ENCODE peak calls at places on chromosomes 5 and 9, in five cellular contexts. One of them, this sample, is unnamed.

GRCh38 chr5:76986828-76987526 is 34.1 kb downstream of the CRHBP start:
- DNase-seq in neural crest cell: no peak
- DNase-seq in anterior cingulate cortex: no peak
- DNase-seq in SW480: no peak
- DNase-seq in Caki2: no peak
- DNase-seq in this sample: no peak

GRCh38 chr5:150161242-150162141 is 5.1 kb upstream of the CDX1 start:
- DNase-seq in neural crest cell: peak
- DNase-seq in anterior cingulate cortex: peak
- DNase-seq in SW480: peak
- DNase-seq in Caki2: peak
- DNase-seq in this sample: peak

GRCh38 chr5:119309290-119309818 is 46.5 kb upstream of the TNFAIP8 start:
- DNase-seq in neural crest cell: no peak
- DNase-seq in anterior cingulate cortex: no peak
- DNase-seq in SW480: no peak
- DNase-seq in Caki2: no peak
- DNase-seq in this sample: no peak

GRCh38 chr9:134632329-134632728 is 9.3 kb upstream of the COL5A1 start:
- DNase-seq in neural crest cell: no peak
- DNase-seq in anterior cingulate cortex: no peak
- DNase-seq in SW480: no peak
- DNase-seq in Caki2: no peak
- DNase-seq in this sample: no peak

GRCh38 chr5:133256276-133256675 is 204.5 kb downstream of the HSPA4 start:
- DNase-seq in neural crest cell: no peak
- DNase-seq in anterior cingulate cortex: no peak
- DNase-seq in SW480: peak
- DNase-seq in Caki2: no peak
- DNase-seq in this sample: no peak

GRCh38 chr5:144684899-144685298 is 514.2 kb downstream of the KCTD16 start:
- DNase-seq in neural crest cell: no peak
- DNase-seq in anterior cingulate cortex: no peak
- DNase-seq in SW480: no peak
- DNase-seq in Caki2: no peak
- DNase-seq in this sample: no peak

GRCh38 chr5:139014726-139015125 is 139.6 kb upstream of the LRRTM2 start:
- DNase-seq in neural crest cell: no peak
- DNase-seq in anterior cingulate cortex: no peak
- DNase-seq in SW480: no peak
- DNase-seq in Caki2: peak
- DNase-seq in this sample: no peak

GRCh38 chr5:165360366-165361142 is 1855.1 kb downstream of the MAT2B start:
- DNase-seq in neural crest cell: no peak
- DNase-seq in anterior cingulate cortex: no peak
- DNase-seq in SW480: no peak
- DNase-seq in Caki2: no peak
- DNase-seq in this sample: no peak

GRCh38 chr5:91126448-91126847 is 256.7 kb downstream of the ARRDC3 start:
- DNase-seq in neural crest cell: no peak
- DNase-seq in anterior cingulate cortex: no peak
- DNase-seq in SW480: no peak
- DNase-seq in Caki2: no peak
- DNase-seq in this sample: no peak

GRCh38 chr5:129857124-129857523 is 47.1 kb upstream of the CHSY3 start:
- DNase-seq in neural crest cell: no peak
- DNase-seq in anterior cingulate cortex: no peak
- DNase-seq in SW480: no peak
- DNase-seq in Caki2: no peak
- DNase-seq in this sample: no peak

GRCh38 chr9:126750941-126751725 is 53.7 kb upstream of the ZBTB43 start:
- DNase-seq in neural crest cell: no peak
- DNase-seq in anterior cingulate cortex: no peak
- DNase-seq in SW480: no peak
- DNase-seq in Caki2: no peak
- DNase-seq in this sample: no peak

GRCh38 chr5:102114525-102115069 is 181.5 kb downstream of the SLCO4C1 start:
- DNase-seq in neural crest cell: no peak
- DNase-seq in anterior cingulate cortex: no peak
- DNase-seq in SW480: no peak
- DNase-seq in Caki2: no peak
- DNase-seq in this sample: no peak

GRCh38 chr9:93093449-93094293 is 2.3 kb upstream of the CARD19 start:
- DNase-seq in neural crest cell: no peak
- DNase-seq in anterior cingulate cortex: no peak
- DNase-seq in SW480: no peak
- DNase-seq in Caki2: no peak
- DNase-seq in this sample: no peak

GRCh38 chr5:143734381-143734780 is 77.6 kb upstream of the HMHB1 start:
- DNase-seq in neural crest cell: no peak
- DNase-seq in anterior cingulate cortex: no peak
- DNase-seq in SW480: no peak
- DNase-seq in Caki2: no peak
- DNase-seq in this sample: no peak

GRCh38 chr5:173341911-173342535 is 13.8 kb upstream of the STC2 start:
- DNase-seq in neural crest cell: no peak
- DNase-seq in anterior cingulate cortex: no peak
- DNase-seq in SW480: no peak
- DNase-seq in Caki2: no peak
- DNase-seq in this sample: no peak

GRCh38 chr5:34656700-34657549 is 797 bp downstream of the RAI14 start:
- DNase-seq in neural crest cell: peak
- DNase-seq in anterior cingulate cortex: peak
- DNase-seq in SW480: no peak
- DNase-seq in Caki2: no peak
- DNase-seq in this sample: no peak

GRCh38 chr5:131417240-131417869 is 153.5 kb downstream of the CDC42SE2 start:
- DNase-seq in neural crest cell: peak
- DNase-seq in anterior cingulate cortex: peak
- DNase-seq in SW480: peak
- DNase-seq in Caki2: peak
- DNase-seq in this sample: no peak

GRCh38 chr9:14908221-14909206 is 1.7 kb downstream of the FREM1 start:
- DNase-seq in neural crest cell: no peak
- DNase-seq in anterior cingulate cortex: no peak
- DNase-seq in SW480: no peak
- DNase-seq in Caki2: peak
- DNase-seq in this sample: no peak

GRCh38 chr5:151751091-151751490 is 7.3 kb downstream of the ATOX1 start:
- DNase-seq in neural crest cell: no peak
- DNase-seq in anterior cingulate cortex: no peak
- DNase-seq in SW480: no peak
- DNase-seq in Caki2: no peak
- DNase-seq in this sample: no peak

GRCh38 chr5:43227655-43228054 is 35.6 kb downstream of the NIM1K start:
- DNase-seq in neural crest cell: no peak
- DNase-seq in anterior cingulate cortex: no peak
- DNase-seq in SW480: peak
- DNase-seq in Caki2: peak
- DNase-seq in this sample: no peak

GRCh38 chr9:88197781-88198345 is 59.6 kb upstream of the SPATA31C2 start:
- DNase-seq in neural crest cell: no peak
- DNase-seq in anterior cingulate cortex: no peak
- DNase-seq in SW480: peak
- DNase-seq in Caki2: no peak
- DNase-seq in this sample: no peak

GRCh38 chr5:90707698-90708097 is 149.1 kb downstream of the ADGRV1 start:
- DNase-seq in neural crest cell: no peak
- DNase-seq in anterior cingulate cortex: no peak
- DNase-seq in SW480: no peak
- DNase-seq in Caki2: no peak
- DNase-seq in this sample: no peak

GRCh38 chr5:104643320-104643719 is 1080.7 kb upstream of the NUDT12 start:
- DNase-seq in neural crest cell: no peak
- DNase-seq in anterior cingulate cortex: no peak
- DNase-seq in SW480: no peak
- DNase-seq in Caki2: no peak
- DNase-seq in this sample: no peak

GRCh38 chr9:106621299-106621920 is 241.6 kb upstream of the ZNF462 start:
- DNase-seq in neural crest cell: peak
- DNase-seq in anterior cingulate cortex: no peak
- DNase-seq in SW480: no peak
- DNase-seq in Caki2: no peak
- DNase-seq in this sample: no peak

GRCh38 chr9:31808770-31809169 is 575.7 kb upstream of the ACO1 start:
- DNase-seq in neural crest cell: no peak
- DNase-seq in anterior cingulate cortex: no peak
- DNase-seq in SW480: no peak
- DNase-seq in Caki2: no peak
- DNase-seq in this sample: no peak

GRCh38 chr5:132184588-132184987 is 43.1 kb downstream of the P4HA2 start:
- DNase-seq in neural crest cell: no peak
- DNase-seq in anterior cingulate cortex: no peak
- DNase-seq in SW480: no peak
- DNase-seq in Caki2: no peak
- DNase-seq in this sample: no peak

GRCh38 chr9:19517202-19517942 is 108.6 kb downstream of the ACER2 start:
- DNase-seq in neural crest cell: no peak
- DNase-seq in anterior cingulate cortex: no peak
- DNase-seq in SW480: no peak
- DNase-seq in Caki2: no peak
- DNase-seq in this sample: no peak

This sample was measured in NCI-H1930.